ENCODE peak calls at places on chromosome 18, in six cellular contexts. Q is lower leg skin, B is SK-N-SH, H is heart right ventricle, S is spleen, G is hepatocyte. U is an unnamed sample.

GRCh38 chr18:45449761-45450227 is 165.5 kb upstream of the SLC14A2 start:
- DNase-seq in Q (no peak), B (peak; percentile 39), H (peak; percentile 30), S (no peak), G (peak; percentile 34), U (no peak)

GRCh38 chr18:12606592-12607315 is 51.2 kb downstream of the SPIRE1 start:
- DNase-seq in Q (no peak), B (no peak), H (no peak), S (no peak), G (peak; percentile 22), U (peak; percentile 71)

GRCh38 chr18:7566587-7567486 is at the start of gene PTPRM:
- DNase-seq in Q (peak; percentile 98), B (peak; percentile 92), H (peak; percentile 93), S (peak; percentile 90), G (peak; percentile 94), U (no peak)

GRCh38 chr18:44716697-44717163 is 36.0 kb downstream of the SETBP1 start:
- DNase-seq in Q (no peak), B (no peak), H (no peak), S (no peak), G (no peak), U (no peak)

GRCh38 chr18:6836331-6836730 is 106.8 kb downstream of the ARHGAP28 start:
- DNase-seq in Q (no peak), B (no peak), H (no peak), S (no peak), G (no peak), U (no peak)

GRCh38 chr18:484749-485464 is 15.6 kb downstream of the COLEC12 start:
- DNase-seq in Q (no peak), B (no peak), H (no peak), S (no peak), G (no peak), U (no peak)

GRCh38 chr18:70243545-70243944 is 38.1 kb upstream of the RTTN start:
- DNase-seq in Q (no peak), B (no peak), H (no peak), S (no peak), G (no peak), U (no peak)

GRCh38 chr18:59220784-59221765 is 1.1 kb downstream of the GRP start:
- DNase-seq in Q (no peak), B (peak; percentile 56), H (no peak), S (no peak), G (no peak), U (no peak)

GRCh38 chr18:57212678-57213077 is 65.8 kb downstream of the BOD1L2 start:
- DNase-seq in Q (no peak), B (no peak), H (no peak), S (no peak), G (no peak), U (no peak)

GRCh38 chr18:55502346-55502710 is 85.7 kb downstream of the TCF4 start:
- DNase-seq in Q (no peak), B (no peak), H (no peak), S (no peak), G (no peak), U (no peak)

GRCh38 chr18:3250237-3251107 is 2.9 kb downstream of the MYL12A start:
- DNase-seq in Q (no peak), B (no peak), H (no peak), S (no peak), G (no peak), U (no peak)

GRCh38 chr18:31373641-31374040 is 2.9 kb upstream of the DSG4 start:
- DNase-seq in Q (no peak), B (no peak), H (no peak), S (no peak), G (peak; percentile 10), U (no peak)

GRCh38 chr18:32919799-32920198 is 147.0 kb upstream of the KLHL14 start:
- DNase-seq in Q (no peak), B (peak; percentile 17), H (no peak), S (no peak), G (peak; percentile 55), U (peak; percentile 8)

GRCh38 chr18:39945076-39945475 is 2010.0 kb upstream of the PIK3C3 start:
- DNase-seq in Q (no peak), B (no peak), H (no peak), S (no peak), G (no peak), U (no peak)

GRCh38 chr18:48183613-48184012 is 225.6 kb downstream of the ZBTB7C start:
- DNase-seq in Q (peak; percentile 60), B (no peak), H (no peak), S (no peak), G (no peak), U (no peak)

GRCh38 chr18:63514326-63514725 is 27.8 kb upstream of the SERPINB12 start:
- DNase-seq in Q (no peak), B (no peak), H (no peak), S (no peak), G (no peak), U (no peak)

GRCh38 chr18:21134895-21135294 is 23.3 kb upstream of the ROCK1 start:
- DNase-seq in Q (no peak), B (peak; percentile 8), H (no peak), S (no peak), G (no peak), U (no peak)

GRCh38 chr18:73288813-73289212 is 421.0 kb upstream of the NETO1 start:
- DNase-seq in Q (no peak), B (no peak), H (no peak), S (no peak), G (no peak), U (no peak)

GRCh38 chr18:12049983-12050811 is 43.4 kb upstream of the ANKRD62 start:
- DNase-seq in Q (no peak), B (no peak), H (no peak), S (no peak), G (no peak), U (no peak)

GRCh38 chr18:24497052-24497754 is 36.8 kb downstream of the HRH4 start:
- DNase-seq in Q (no peak), B (no peak), H (no peak), S (no peak), G (no peak), U (no peak)

GRCh38 chr18:38025433-38026038 is 459.9 kb upstream of the CELF4 start:
- DNase-seq in Q (no peak), B (no peak), H (no peak), S (no peak), G (peak; percentile 23), U (no peak)

GRCh38 chr18:28581503-28582169 is 404.7 kb upstream of the CDH2 start:
- DNase-seq in Q (no peak), B (peak; percentile 3), H (no peak), S (no peak), G (no peak), U (no peak)

DNA sequence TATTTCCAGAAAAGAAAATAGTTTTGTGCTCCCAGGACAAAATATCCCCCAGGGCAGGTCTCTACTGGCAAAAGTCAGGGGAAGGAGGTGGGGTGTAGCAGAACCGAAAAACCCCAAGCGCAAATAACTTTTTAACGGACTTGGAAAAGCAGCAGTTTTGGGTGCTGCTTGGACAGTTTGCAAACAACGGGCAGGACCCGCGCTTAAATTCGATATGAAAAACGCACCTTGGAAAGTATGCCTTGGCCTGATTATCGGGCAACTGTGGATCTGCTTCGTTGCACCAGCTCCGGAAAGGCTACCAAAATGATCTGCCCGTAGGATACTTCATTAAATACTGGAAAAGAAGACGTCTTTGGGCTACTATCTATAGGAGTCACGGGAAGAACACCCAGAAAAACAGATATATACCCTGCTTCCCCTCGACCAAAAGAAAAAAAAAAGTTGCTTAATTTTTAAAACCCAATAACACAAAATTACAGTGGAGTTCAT is 2.9 kb upstream of the KCTD1 start:
- DNase-seq in Q (no peak), B (no peak), H (no peak), S (no peak), G (no peak), U (no peak)
- H3K4me3 ChIP-seq in Q (no peak overlapping the region), B (no peak overlapping the region), H (peak overlapping the region; percentile 74), S (no peak overlapping the region), G (no peak overlapping the region), U (no peak overlapping the region)

DNA sequence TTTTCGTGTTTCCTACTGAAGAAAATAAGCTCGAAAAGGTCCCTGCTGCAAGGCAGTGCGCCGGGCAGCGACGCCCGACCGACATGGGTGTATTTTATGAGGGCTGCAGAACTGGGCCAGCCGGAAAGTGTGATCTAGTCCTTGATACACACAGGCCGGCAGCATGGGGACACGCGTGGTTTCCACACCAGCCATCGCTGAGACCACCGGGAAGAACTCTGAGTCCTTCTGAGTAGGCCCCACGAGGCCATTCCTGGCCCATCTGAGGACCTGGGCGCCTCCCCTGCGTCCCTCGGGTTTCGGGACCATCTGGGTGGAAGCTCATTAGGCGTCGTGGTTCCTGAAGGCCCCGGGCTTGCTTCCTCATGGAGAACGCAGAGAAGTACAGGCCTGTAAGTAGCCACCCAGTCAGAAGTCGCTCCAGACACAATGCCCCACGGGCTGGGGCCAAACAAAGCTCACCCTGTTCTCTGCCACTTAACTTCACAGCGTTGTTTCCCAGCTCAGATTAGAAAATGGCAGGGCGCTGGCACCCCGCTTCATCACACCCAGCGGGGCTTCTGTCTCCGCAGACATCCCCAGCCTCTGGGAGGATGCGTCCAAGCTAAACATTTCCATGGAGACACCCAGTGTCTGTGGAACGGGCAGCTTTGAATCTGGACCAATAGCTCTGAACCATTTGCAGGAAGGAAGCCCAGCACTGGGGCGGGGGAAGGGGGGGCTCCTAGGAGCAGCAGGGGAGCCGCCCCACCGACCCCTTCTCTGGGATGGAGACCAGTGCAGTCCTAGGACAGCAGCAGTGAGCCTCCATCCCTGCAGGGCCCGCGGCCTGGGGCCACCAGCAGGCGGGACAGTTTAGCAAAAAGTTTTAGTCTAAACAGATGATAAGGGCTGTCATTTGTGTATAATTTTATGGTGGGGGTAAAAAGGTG is 2.4 kb downstream of the NFATC1 start:
- DNase-seq in Q (no peak), B (no peak), H (no peak), S (peak; percentile 79), G (no peak), U (no peak)
- H3K4me3 ChIP-seq in Q (no peak overlapping the region), B (no peak overlapping the region), H (no peak overlapping the region), S (peak overlapping the region; percentile 90), G (no peak overlapping the region), U (no peak overlapping the region)

GRCh38 chr18:77248873-77249582 is 620 bp upstream of the GALR1 start:
- DNase-seq in Q (no peak), B (no peak), H (no peak), S (no peak), G (no peak), U (no peak)
- H3K4me3 ChIP-seq in Q (no peak overlapping the region), B (peak overlapping the region; percentile 21), H (peak overlapping the region; percentile 40), S (peak overlapping the region; percentile 38), G (peak overlapping the region; percentile 36), U (no peak overlapping the region)

DNA sequence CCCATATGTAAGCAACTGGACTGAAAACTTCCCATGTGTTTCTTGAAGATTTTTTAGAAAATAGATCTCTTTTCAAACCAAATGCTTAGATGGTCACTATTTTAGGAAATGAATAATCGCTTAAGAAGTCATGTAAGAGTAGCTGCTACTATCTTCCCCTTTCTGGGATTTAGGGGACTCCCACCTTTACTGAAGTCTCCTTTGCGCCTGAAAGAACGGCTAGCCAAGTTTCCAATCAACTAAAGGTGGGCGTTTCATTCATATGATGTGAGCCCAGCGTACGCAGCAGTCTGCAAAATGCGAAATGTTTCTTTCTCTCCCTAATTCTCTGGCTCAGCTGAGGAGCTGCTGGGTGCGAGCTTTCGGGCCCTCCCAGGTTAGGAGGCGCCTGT is 1.1 kb downstream of the DIPK1C start:
- DNase-seq in Q (no peak), B (no peak), H (no peak), S (no peak), G (no peak), U (no peak)
- H3K4me3 ChIP-seq in Q (no peak overlapping the region), B (no peak overlapping the region), H (peak overlapping the region; percentile 57), S (peak overlapping the region; percentile 35), G (peak overlapping the region; percentile 4), U (no peak overlapping the region)

U was measured in LNCaP clone FGC.